ENCODE peak calls at places on chromosome 16, in nine cellular contexts. Y is ascending aorta; H is fibroblast of lung; V is A549; W is CD4-positive, alpha-beta T cell; B is hepatocyte; F is IMR-90; M is PC-3; N is HCT116. S is an unnamed sample.

GRCh38 chr16:85428899-85429775 is 184.0 kb upstream of the GSE1 start:
- DNase-seq in Y (no peak), H (no peak), V (no peak), W (no peak), B (no peak), F (no peak), M (no peak), N (no peak), S (no peak)

GRCh38 chr16:52825882-52826281 is 226.8 kb downstream of the CHD9NB start:
- DNase-seq in Y (no peak), H (peak; percentile 5), V (no peak), W (no peak), B (peak; percentile 21), F (no peak), M (no peak), N (no peak), S (no peak)

GRCh38 chr16:48165961-48166578 is 10.3 kb upstream of the ABCC12 start:
- DNase-seq in Y (no peak), H (peak; percentile 13), V (no peak), W (no peak), B (no peak), F (peak; percentile 17), M (peak; percentile 56), N (no peak), S (no peak)

GRCh38 chr16:27365142-27366089 is 36.6 kb upstream of the IL21R start:
- DNase-seq in Y (no peak), H (no peak), V (no peak), W (no peak), B (peak; percentile 63), F (peak; percentile 84), M (peak; percentile 90), N (peak; percentile 69), S (no peak)

GRCh38 chr16:31476305-31477219 is 4.6 kb downstream of the TGFB1I1 start:
- DNase-seq in Y (peak; percentile 84), H (no peak), V (no peak), W (peak; percentile 84), B (peak; percentile 86), F (no peak), M (no peak), N (no peak), S (peak; percentile 89)

GRCh38 chr16:67406111-67406593 is 10.1 kb downstream of the ZDHHC1 start:
- DNase-seq in Y (no peak), H (no peak), V (no peak), W (no peak), B (no peak), F (no peak), M (no peak), N (no peak), S (no peak)

GRCh38 chr16:89315791-89316581 is 98.5 kb downstream of the ZNF778 start:
- DNase-seq in Y (no peak), H (peak; percentile 69), V (no peak), W (peak; percentile 75), B (no peak), F (peak; percentile 89), M (peak; percentile 89), N (no peak), S (peak; percentile 83)

GRCh38 chr16:75909746-75910145 is 183.5 kb upstream of the CPHXL start:
- DNase-seq in Y (no peak), H (no peak), V (no peak), W (no peak), B (no peak), F (no peak), M (no peak), N (no peak), S (no peak)

GRCh38 chr16:7394936-7395335 is 62.3 kb downstream of the RBFOX1 start:
- DNase-seq in Y (no peak), H (no peak), V (no peak), W (no peak), B (no peak), F (no peak), M (no peak), N (no peak), S (no peak)

GRCh38 chr16:29665294-29666077 is 2.4 kb downstream of the SPN start:
- DNase-seq in Y (no peak), H (no peak), V (no peak), W (peak; percentile 32), B (no peak), F (no peak), M (no peak), N (no peak), S (no peak)

DNA sequence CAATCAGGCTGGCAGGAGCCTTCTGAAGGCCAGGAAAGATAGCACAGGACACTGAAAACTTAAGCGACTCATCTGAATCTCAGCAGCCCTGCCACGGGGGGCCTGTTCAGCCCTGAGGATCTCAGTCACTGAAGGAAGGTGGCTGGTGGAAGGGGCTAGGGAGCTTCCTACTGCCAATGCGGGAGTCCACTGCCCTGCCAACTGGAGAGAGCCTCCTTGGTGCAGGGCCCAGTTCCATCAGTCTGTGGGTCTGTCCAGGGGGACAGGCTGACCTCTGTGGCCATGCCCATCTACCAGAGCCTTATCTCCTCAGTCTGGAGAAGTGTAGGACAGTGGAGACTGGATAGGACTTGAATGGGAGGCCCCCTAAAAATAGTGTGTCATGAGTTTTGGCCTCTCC is 1851.6 kb downstream of the TP53TG3F start:
- DNase-seq in Y (no peak), H (no peak), V (no peak), W (no peak), B (no peak), F (no peak), M (no peak), N (no peak), S (no peak)
- H3K9me3 ChIP-seq in Y (no peaks in the 10 kb centered on the region), H (no peaks in the 10 kb centered on the region), V (peaks cover 1% of the 10 kb centered on the region), W (peaks cover 26% of the 10 kb centered on the region), B (no peaks in the 10 kb centered on the region), F (peaks cover 34% of the 10 kb centered on the region), M (no peaks in the 10 kb centered on the region), N (peaks cover 24% of the 10 kb centered on the region), S (peaks cover 6% of the 10 kb centered on the region)

GRCh38 chr16:35144212-35144932 is 1685.0 kb downstream of the TP53TG3F start:
- DNase-seq in Y (no peak), H (no peak), V (no peak), W (no peak), B (no peak), F (no peak), M (no peak), N (no peak), S (no peak)

GRCh38 chr16:35146031-35146710 is 1686.8 kb downstream of the TP53TG3F start:
- DNase-seq in Y (no peak), H (no peak), V (no peak), W (no peak), B (no peak), F (no peak), M (no peak), N (no peak), S (no peak)

GRCh38 chr16:35147556-35148504 is 1688.4 kb downstream of the TP53TG3F start:
- DNase-seq in Y (no peak), H (no peak), V (no peak), W (no peak), B (no peak), F (no peak), M (no peak), N (no peak), S (no peak)

GRCh38 chr16:35148748-35149147 is 1689.3 kb downstream of the TP53TG3F start:
- DNase-seq in Y (no peak), H (no peak), V (no peak), W (no peak), B (no peak), F (no peak), M (no peak), N (no peak), S (no peak)

DNA sequence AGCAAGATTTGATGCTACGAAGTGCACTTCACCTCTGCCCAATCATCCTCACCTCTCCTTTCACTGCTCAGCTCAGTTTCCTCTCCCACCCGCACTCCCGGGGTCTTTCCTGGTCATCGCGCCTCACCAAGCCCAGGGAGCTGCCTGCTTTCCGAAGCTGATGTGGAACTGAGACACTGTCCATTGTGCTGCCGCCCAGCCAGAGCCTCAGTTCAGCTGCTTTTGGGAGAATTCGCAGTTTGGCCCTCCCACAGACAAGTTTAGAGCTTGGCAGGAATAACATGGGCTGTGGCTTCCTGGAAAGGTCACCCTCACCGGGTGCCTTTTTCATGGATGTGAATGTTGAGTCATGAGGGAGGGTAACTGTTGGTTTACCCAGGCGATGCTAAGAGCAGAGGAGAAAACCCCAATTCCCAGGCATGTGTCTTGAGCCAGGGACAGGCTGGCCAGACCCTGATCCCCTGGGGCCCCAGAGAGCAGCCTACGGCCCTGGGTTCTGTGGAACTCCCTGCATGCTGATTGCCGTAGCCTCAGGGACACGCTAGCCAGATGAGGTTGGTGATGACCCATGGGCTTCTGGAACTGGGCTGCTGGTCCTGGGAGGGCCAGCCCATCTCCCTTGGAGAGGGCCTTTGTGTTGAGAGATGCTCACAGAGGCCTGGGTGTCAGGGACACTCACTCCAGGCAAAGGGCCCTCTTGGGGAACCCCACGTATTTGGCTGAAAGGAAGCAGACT is 1687.5 kb downstream of the TP53TG3F start:
- DNase-seq in Y (no peak), H (no peak), V (no peak), W (no peak), B (no peak), F (no peak), M (no peak), N (no peak), S (no peak)
- H3K9me3 ChIP-seq in Y (peaks cover 9% of the 10 kb centered on the region), H (no peaks in the 10 kb centered on the region), V (peaks cover 5% of the 10 kb centered on the region), W (peaks cover 30% of the 10 kb centered on the region), B (no peaks in the 10 kb centered on the region), F (peaks cover 51% of the 10 kb centered on the region), M (no peaks in the 10 kb centered on the region), N (peaks cover 22% of the 10 kb centered on the region), S (peaks cover 2% of the 10 kb centered on the region)

DNA sequence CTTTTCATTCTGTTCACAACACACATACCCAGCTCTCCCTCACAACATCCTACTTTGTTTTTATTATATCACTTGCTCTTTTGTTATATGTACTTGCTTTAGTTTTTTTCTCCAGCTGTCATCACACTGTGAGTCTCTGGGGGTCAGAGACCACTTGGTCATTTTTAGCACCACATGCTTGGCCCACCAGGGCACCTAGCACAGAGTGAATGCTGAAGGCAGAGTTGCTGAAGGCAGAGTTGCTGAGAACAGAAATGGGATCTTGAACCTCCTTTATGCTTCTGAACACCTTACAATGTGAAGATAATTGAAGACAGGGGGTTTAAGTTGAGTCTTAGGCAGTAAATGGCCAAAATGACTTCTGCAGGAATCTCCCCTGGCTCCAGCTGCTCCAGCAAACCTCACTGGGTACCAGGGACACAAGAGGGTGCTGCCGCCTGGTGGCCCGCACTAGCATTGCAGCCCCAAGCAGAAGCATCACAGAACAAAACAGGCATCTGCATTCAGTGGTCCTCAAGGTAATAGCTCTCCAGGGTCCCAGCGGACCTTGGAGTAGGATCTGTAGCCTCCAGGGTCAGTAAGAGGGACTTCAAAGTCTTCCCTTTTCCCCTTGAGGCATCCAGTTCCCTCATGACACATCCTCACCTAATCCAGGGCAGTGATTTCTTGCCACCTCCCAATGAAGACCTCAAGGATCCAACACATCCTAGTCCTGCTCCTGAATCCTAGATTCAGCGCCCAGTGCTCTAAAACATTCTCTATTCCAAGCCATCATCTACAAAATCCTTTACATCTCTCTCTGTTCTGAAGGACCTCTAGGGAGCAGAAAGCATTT is 1972.6 kb downstream of the TP53TG3F start:
- DNase-seq in Y (no peak), H (no peak), V (no peak), W (no peak), B (no peak), F (no peak), M (no peak), N (no peak), S (no peak)
- H3K9me3 ChIP-seq in Y (no peaks in the 10 kb centered on the region), H (no peaks in the 10 kb centered on the region), V (peaks cover 3% of the 10 kb centered on the region), W (no peaks in the 10 kb centered on the region), B (no peaks in the 10 kb centered on the region), F (peaks cover 14% of the 10 kb centered on the region), M (no peaks in the 10 kb centered on the region), N (peaks cover 25% of the 10 kb centered on the region), S (peaks cover 2% of the 10 kb centered on the region)

GRCh38 chr16:35753559-35754390 is 2294.4 kb downstream of the TP53TG3F start:
- DNase-seq in Y (no peak), H (no peak), V (no peak), W (no peak), B (peak; percentile 3), F (no peak), M (no peak), N (no peak), S (no peak)
- H3K9me3 ChIP-seq in Y (no peaks in the 10 kb centered on the region), H (no peaks in the 10 kb centered on the region), V (no peaks in the 10 kb centered on the region), W (peaks cover 44% of the 10 kb centered on the region), B (no peaks in the 10 kb centered on the region), F (peaks cover 50% of the 10 kb centered on the region), M (no peaks in the 10 kb centered on the region), N (no peaks in the 10 kb centered on the region), S (peaks cover 7% of the 10 kb centered on the region)

GRCh38 chr16:83814654-83814985 is 6.8 kb downstream of the HSBP1 start:
- DNase-seq in Y (no peak), H (no peak), V (no peak), W (no peak), B (no peak), F (no peak), M (no peak), N (no peak), S (no peak)
- H3K9me3 ChIP-seq in Y (no peaks in the 10 kb centered on the region), H (no peaks in the 10 kb centered on the region), V (no peaks in the 10 kb centered on the region), W (no peaks in the 10 kb centered on the region), B (no peaks in the 10 kb centered on the region), F (no peaks in the 10 kb centered on the region), M (no peaks in the 10 kb centered on the region), N (no peaks in the 10 kb centered on the region), S (no peaks in the 10 kb centered on the region)